ENCODE peak calls at places on chromosomes 5 and 9, in seven cellular contexts. Z is A549, U is SK-N-SH, K is suprapubic skin, R is sigmoid colon, F is HepG2, J is upper lobe of left lung. Y is an unnamed sample.

GRCh38 chr5:126354012-126354856 is 69.0 kb upstream of the GRAMD2B start:
- DNase-seq in Z (peak), U (peak), K (no peak), R (no peak), F (peak), J (no peak), Y (no peak)

GRCh38 chr5:41925555-41925946 is 470 bp downstream of the FBXO4 start:
- DNase-seq in Z (peak), U (no peak), K (peak), R (peak), F (peak), J (no peak), Y (peak)

GRCh38 chr9:105413486-105414068 is 34.3 kb upstream of the FSD1L start:
- DNase-seq in Z (peak), U (peak), K (no peak), R (no peak), F (peak), J (no peak), Y (no peak)

GRCh38 chr5:23996525-23996924 is 489.1 kb downstream of the PRDM9 start:
- DNase-seq in Z (no peak), U (no peak), K (no peak), R (no peak), F (no peak), J (no peak), Y (no peak)

GRCh38 chr5:159682623-159683022 is 233.7 kb upstream of the ADRA1B start:
- DNase-seq in Z (peak), U (no peak), K (no peak), R (no peak), F (no peak), J (no peak), Y (no peak)

GRCh38 chr5:72818866-72819534 is 2.5 kb downstream of the TNPO1 start:
- DNase-seq in Z (peak), U (peak), K (peak), R (peak), F (peak), J (no peak), Y (peak)

GRCh38 chr9:76893395-76893932 is 12.4 kb downstream of the PRUNE2 start:
- DNase-seq in Z (no peak), U (no peak), K (no peak), R (peak), F (no peak), J (no peak), Y (no peak)

GRCh38 chr5:3307982-3308621 is 287.5 kb upstream of the IRX1 start:
- DNase-seq in Z (no peak), U (no peak), K (no peak), R (no peak), F (no peak), J (no peak), Y (no peak)

GRCh38 chr9:37339945-37340344 is 82.6 kb upstream of the GRHPR start:
- DNase-seq in Z (no peak), U (no peak), K (no peak), R (no peak), F (no peak), J (no peak), Y (no peak)

GRCh38 chr5:6302099-6302498 is 76.2 kb downstream of the MED10 start:
- DNase-seq in Z (no peak), U (no peak), K (no peak), R (no peak), F (no peak), J (no peak), Y (no peak)

GRCh38 chr9:93670208-93671029 is 94.0 kb downstream of the PHF2 start:
- DNase-seq in Z (no peak), U (peak), K (peak), R (peak), F (no peak), J (peak), Y (peak)

GRCh38 chr9:136354592-136355085 is 8.9 kb downstream of the DNLZ start:
- DNase-seq in Z (peak), U (no peak), K (no peak), R (peak), F (no peak), J (no peak), Y (no peak)

GRCh38 chr9:3760031-3760430 is 234.2 kb upstream of the RFX3 start:
- DNase-seq in Z (peak), U (no peak), K (no peak), R (no peak), F (no peak), J (no peak), Y (no peak)

GRCh38 chr5:92885950-92886349 is 695.1 kb downstream of the NR2F1-AS1 start:
- DNase-seq in Z (peak), U (no peak), K (no peak), R (no peak), F (peak), J (no peak), Y (no peak)

GRCh38 chr9:115845648-115846312 is 307.8 kb upstream of the PAPPA start:
- DNase-seq in Z (peak), U (no peak), K (no peak), R (peak), F (no peak), J (no peak), Y (no peak)

GRCh38 chr5:150779397-150780179 is 1.0 kb downstream of the SMIM3 start:
- DNase-seq in Z (no peak), U (no peak), K (no peak), R (peak), F (no peak), J (no peak), Y (no peak)

GRCh38 chr5:140075371-140075770 is 32.3 kb upstream of the NRG2 start:
- DNase-seq in Z (no peak), U (peak), K (no peak), R (no peak), F (no peak), J (no peak), Y (no peak)

GRCh38 chr5:12292610-12293204 is 388.5 kb upstream of the CTNND2 start:
- DNase-seq in Z (peak), U (no peak), K (no peak), R (no peak), F (no peak), J (no peak), Y (no peak)

GRCh38 chr5:127962491-127962890 is 121.1 kb upstream of the SLC12A2 start:
- DNase-seq in Z (no peak), U (no peak), K (no peak), R (no peak), F (no peak), J (no peak), Y (no peak)

GRCh38 chr9:114902773-114903589 is 27.4 kb downstream of the TNFSF8 start:
- DNase-seq in Z (no peak), U (no peak), K (no peak), R (no peak), F (no peak), J (no peak), Y (no peak)

GRCh38 chr9:107660976-107661375 is 171.4 kb upstream of the KLF4 start:
- DNase-seq in Z (no peak), U (no peak), K (no peak), R (no peak), F (no peak), J (no peak), Y (no peak)

GRCh38 chr9:133702798-133703570 is 35.2 kb downstream of the SARDH start:
- DNase-seq in Z (no peak), U (no peak), K (peak), R (peak), F (no peak), J (peak), Y (no peak)

GRCh38 chr9:16626577-16627130 is 243.8 kb downstream of the BNC2 start:
- DNase-seq in Z (peak), U (no peak), K (no peak), R (peak), F (no peak), J (no peak), Y (no peak)

GRCh38 chr5:146618434-146618833 is 102.4 kb upstream of the GPR151 start:
- DNase-seq in Z (no peak), U (no peak), K (no peak), R (no peak), F (peak), J (no peak), Y (no peak)

GRCh38 chr5:139271201-139272027 is 22.1 kb upstream of the MATR3 start:
- DNase-seq in Z (peak), U (no peak), K (no peak), R (no peak), F (peak), J (no peak), Y (no peak)

GRCh38 chr9:110635589-110635988 is 33.0 kb upstream of the MUSK start:
- DNase-seq in Z (no peak), U (no peak), K (no peak), R (no peak), F (no peak), J (no peak), Y (no peak)

GRCh38 chr9:110641350-110641749 is 27.2 kb upstream of the MUSK start:
- DNase-seq in Z (no peak), U (no peak), K (no peak), R (no peak), F (no peak), J (no peak), Y (no peak)

GRCh38 chr9:110640736-110641135 is 27.9 kb upstream of the MUSK start:
- DNase-seq in Z (no peak), U (no peak), K (no peak), R (no peak), F (no peak), J (no peak), Y (no peak)

GRCh38 chr9:110638381-110638954 is 30.1 kb upstream of the MUSK start:
- DNase-seq in Z (peak), U (no peak), K (no peak), R (no peak), F (no peak), J (no peak), Y (no peak)
- TF ChIP-seq CTCF in Z (peak), U (peak), K (no peak), R (peak), F (no peak), J (no peak), Y (no peak)

GRCh38 chr5:109191153-109191558 is 218.6 kb downstream of the PJA2 start:
- DNase-seq in Z (peak), U (no peak), K (no peak), R (no peak), F (no peak), J (no peak), Y (no peak)
- TF ChIP-seq EP300 in Z (no peak), U (no peak), K (no peak), R (no peak), F (no peak), J (no peak), Y (no peak)

GRCh38 chr9:123471843-123472570 is 116.0 kb downstream of the CRB2 start:
- DNase-seq in Z (no peak), U (no peak), K (no peak), R (no peak), F (no peak), J (no peak), Y (no peak)

GRCh38 chr9:123470991-123471770 is 115.2 kb downstream of the CRB2 start:
- DNase-seq in Z (no peak), U (no peak), K (peak), R (no peak), F (no peak), J (no peak), Y (no peak)

GRCh38 chr9:123469231-123469630 is 113.2 kb downstream of the CRB2 start:
- DNase-seq in Z (no peak), U (no peak), K (no peak), R (no peak), F (no peak), J (no peak), Y (no peak)

GRCh38 chr9:123468541-123468940 is 112.5 kb downstream of the CRB2 start:
- DNase-seq in Z (no peak), U (no peak), K (no peak), R (no peak), F (no peak), J (no peak), Y (no peak)

GRCh38 chr9:123470121-123470851 is 114.3 kb downstream of the CRB2 start:
- DNase-seq in Z (no peak), U (no peak), K (no peak), R (no peak), F (peak), J (no peak), Y (no peak)
- TF ChIP-seq CTCF in Z (no peak), U (no peak), K (no peak), R (no peak), F (no peak), J (no peak), Y (no peak)

DNA sequence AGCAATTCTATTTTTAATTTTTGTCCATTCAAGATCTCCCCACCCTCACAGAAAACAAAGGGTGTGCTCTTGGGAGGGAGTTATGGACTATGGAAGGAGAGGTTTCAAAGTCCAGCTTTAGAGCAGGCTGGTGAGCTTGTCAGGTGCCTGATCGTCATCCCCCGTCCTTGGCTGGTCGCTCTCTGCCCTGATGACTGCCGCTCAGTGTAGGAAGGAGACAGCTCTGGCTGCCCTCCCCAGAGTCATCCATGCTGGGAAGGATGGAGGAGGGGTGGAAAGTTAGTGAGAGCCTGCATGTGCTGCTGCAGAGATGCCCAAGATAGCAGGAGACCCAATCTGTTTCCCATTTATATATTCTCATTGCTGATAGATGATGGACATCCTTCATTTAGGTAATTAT is 96.6 kb downstream of the NLN start:
- DNase-seq in Z (peak), U (peak), K (no peak), R (no peak), F (peak), J (no peak), Y (peak)
- TF ChIP-seq EP300 in Z (no peak), U (no peak), K (no peak), R (no peak), F (no peak), J (no peak), Y (no peak)

DNA sequence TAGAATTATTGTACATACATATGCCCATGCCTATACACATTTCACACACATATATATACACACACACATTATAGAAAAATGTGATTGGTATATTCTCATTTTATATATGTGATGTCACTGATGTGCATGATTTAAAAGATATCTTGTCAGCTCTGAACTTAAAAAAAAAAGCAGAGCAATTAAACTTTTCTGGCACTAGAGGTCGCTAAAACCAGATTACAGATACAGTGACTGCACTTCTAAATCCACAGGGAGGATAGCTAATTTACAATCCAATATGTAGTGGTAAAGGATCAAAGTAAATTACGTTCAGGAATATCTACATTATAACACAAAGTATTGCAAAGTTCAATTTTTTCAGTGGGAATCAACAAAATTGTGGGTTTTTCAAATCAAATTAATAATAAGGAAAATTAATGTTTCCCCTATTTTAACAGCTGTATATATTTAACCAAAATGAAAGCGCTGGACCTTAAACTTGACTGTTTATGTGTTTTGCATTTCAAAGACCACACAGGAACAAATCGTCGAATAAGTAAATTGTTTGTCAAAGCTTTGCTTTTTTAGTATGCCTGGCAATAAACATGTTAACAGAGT is 1201.2 kb upstream of the C9orf72 start:
- DNase-seq in Z (peak), U (peak), K (no peak), R (no peak), F (peak), J (no peak), Y (no peak)
- TF ChIP-seq CTCF in Z (peak), U (peak), K (no peak), R (no peak), F (peak), J (no peak), Y (no peak)